ENCODE peak calls at places on chromosomes 13 and 19, in four cellular contexts. K is cardiac muscle cell, R is fibroblast of lung, L is thoracic aorta. T is an unnamed sample. For H3K36me3, the result is how much of the 10 kb centered on the place peaks cover.

GRCh38 chr19:47240996-47241918 is 10.3 kb upstream of the BBC3 start:
- DNase-seq in R (peak), K (peak), L (peak), T (peak)

GRCh38 chr13:110015253-110015652 is 228.9 kb upstream of the IRS2 start:
- DNase-seq in R (peak), L (no peak), K (no peak), T (no peak)

GRCh38 chr19:29988351-29988750 is 46.3 kb downstream of the URI1 start:
- DNase-seq in K (no peak), L (no peak), R (no peak), T (no peak)

GRCh38 chr19:16168465-16169081 is 4.8 kb downstream of the CIB3 start:
- DNase-seq in K (no peak), R (peak), L (no peak), T (peak)

GRCh38 chr13:51731759-51732158 is 72.2 kb downstream of the DHRS12 start:
- DNase-seq in L (no peak), K (no peak), R (peak), T (no peak)

GRCh38 chr19:38034153-38034835 is 127.3 kb downstream of the SIPA1L3 start:
- DNase-seq in R (peak), L (no peak), K (no peak), T (peak)

GRCh38 chr19:11169896-11170678 is 14.5 kb upstream of the SPC24 start:
- DNase-seq in R (no peak), L (no peak), K (no peak), T (no peak)

GRCh38 chr13:94318418-94318817 is 161.1 kb downstream of the DCT start:
- DNase-seq in K (no peak), R (peak), L (no peak), T (no peak)

GRCh38 chr13:44402902-44403719 is 29.5 kb downstream of the SERP2 start:
- DNase-seq in R (no peak), K (no peak), L (no peak), T (no peak)
- H3K27ac ChIP-seq in R (no peak), K (peak), L (no peak), T (no peak)

GRCh38 chr19:2523630-2524311 is 47.8 kb downstream of the GADD45B start:
- DNase-seq in R (peak), K (no peak), L (peak), T (peak)
- TF ChIP-seq CTCF in R (peak), K (peak), L (peak), T (peak)

GRCh38 chr19:46125447-46125846 is 959 bp upstream of the IGFL3 start:
- DNase-seq in L (no peak), R (no peak), K (no peak), T (no peak)
- H3K36me3 ChIP-seq in L (under half), R (under half), K (under half), T (under half)

GRCh38 chr19:4379383-4380253 is 20.7 kb downstream of the SH3GL1 start:
- DNase-seq in K (no peak), L (no peak), R (peak), T (no peak)

GRCh38 chr19:4376245-4376990 is 23.9 kb downstream of the SH3GL1 start:
- DNase-seq in R (no peak), L (no peak), K (no peak), T (no peak)

GRCh38 chr19:4376991-4377781 is 23.2 kb downstream of the SH3GL1 start:
- DNase-seq in K (no peak), R (peak), L (no peak), T (no peak)

GRCh38 chr19:4378886-4379285 is 21.5 kb downstream of the SH3GL1 start:
- DNase-seq in K (no peak), R (no peak), L (no peak), T (no peak)

DNA sequence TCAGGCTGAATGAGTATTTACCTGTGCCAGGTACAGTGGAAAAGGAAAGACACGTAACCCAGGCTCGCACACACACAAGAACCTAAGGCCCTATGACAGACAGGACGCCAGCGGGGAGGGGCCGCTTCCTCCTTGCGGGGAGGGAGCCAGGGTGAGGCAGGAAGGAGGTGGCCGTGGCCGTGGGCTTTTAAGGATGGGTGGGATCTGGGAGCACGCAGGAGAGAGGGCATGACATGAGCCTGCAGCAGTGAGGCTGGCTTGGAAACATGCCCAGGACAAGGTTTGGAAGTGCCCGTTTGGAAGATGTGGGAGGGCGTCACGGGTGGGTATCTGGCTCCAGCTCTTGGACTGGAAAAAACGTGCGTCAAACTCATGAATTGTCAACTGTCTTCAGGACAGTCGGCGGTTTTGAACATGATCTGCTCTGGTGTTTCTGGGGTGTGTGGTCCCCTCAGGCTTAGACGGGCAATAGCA is 20.1 kb downstream of the SH3GL1 start:
- DNase-seq in R (no peak), K (no peak), L (no peak), T (no peak)
- H3K27ac ChIP-seq in R (no peak), K (no peak), L (no peak), T (no peak)

GRCh38 chr13:113820813-113821651 is 42.8 kb downstream of the GAS6 start:
- DNase-seq in L (no peak), R (peak), K (no peak), T (peak)
- TF ChIP-seq CTCF in L (no peak), R (no peak), K (peak), T (peak)

GRCh38 chr19:42206871-42207755 is 10.4 kb downstream of the DEDD2 start:
- DNase-seq in L (no peak), K (no peak), R (peak), T (peak)
- H3K36me3 ChIP-seq in L (under half), K (under half), R (under half), T (under half)

DNA sequence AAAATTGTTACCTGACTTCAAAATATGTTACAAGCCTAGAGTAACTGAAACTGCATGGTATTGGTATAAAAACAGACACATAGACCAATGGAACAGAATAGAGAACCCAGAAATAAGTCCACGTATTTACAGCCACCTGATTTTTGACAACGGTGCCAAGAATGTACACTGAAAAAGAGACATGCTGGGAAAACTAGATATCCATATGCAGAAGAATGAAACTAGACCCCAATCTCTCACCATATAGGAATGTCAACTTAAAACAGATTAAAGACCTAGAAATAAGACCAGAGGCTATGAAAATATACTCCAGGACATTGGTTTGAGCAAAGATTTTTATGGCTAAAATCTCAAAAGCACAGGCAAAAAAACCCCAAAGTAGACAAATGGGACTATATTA is 76.5 kb downstream of the LATS2 start:
- DNase-seq in K (no peak), L (no peak), R (no peak), T (peak)
- H3K27ac ChIP-seq in K (no peak), L (no peak), R (no peak), T (no peak)

DNA sequence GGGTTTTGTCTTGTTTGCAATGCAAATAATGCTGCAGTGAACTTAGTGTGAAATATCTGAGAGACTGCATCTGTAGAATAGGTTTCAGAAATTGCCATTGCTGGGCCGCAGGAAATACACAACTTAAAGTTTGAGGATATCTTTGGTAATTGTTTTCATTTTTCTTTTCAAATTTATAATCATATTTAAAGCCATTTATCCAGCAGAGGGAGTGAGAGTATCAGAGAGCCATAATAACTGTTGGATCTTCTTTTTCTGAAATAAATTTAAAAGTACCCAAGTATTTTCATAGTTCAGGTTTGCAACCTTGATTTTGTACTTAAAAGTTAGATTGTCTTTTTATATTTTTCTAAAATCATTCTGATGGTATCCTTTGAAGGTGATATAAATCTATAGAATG is 99.4 kb downstream of the ZMYM2 start:
- DNase-seq in L (no peak), R (no peak), K (no peak), T (no peak)
- TF ChIP-seq CTCF in L (no peak), R (peak), K (no peak), T (no peak)

GRCh38 chr13:46771693-46772092 is 25.3 kb downstream of the ESD start:
- DNase-seq in R (no peak), L (no peak), K (no peak), T (no peak)
- H3K36me3 ChIP-seq in R (under half), L (under half), K (under half), T (under half)

GRCh38 chr13:30872685-30873443 is 33.2 kb upstream of the MEDAG start:
- DNase-seq in L (no peak), R (peak), K (no peak), T (peak)
- H3K27ac ChIP-seq in L (peak), R (peak), K (no peak), T (peak)